ENCODE peak calls at places on chromosome 9, in six cellular contexts. One of them, this sample, is unnamed.

GRCh38 chr9:9341203-9341602 is 1271.6 kb downstream of the PTPRD start:
- DNase-seq in AG04450: no peak
- DNase-seq in MM.1S: no peak
- DNase-seq in IMR-90: no peak
- DNase-seq in caudate nucleus: no peak
- DNase-seq in GM12878: no peak
- DNase-seq in this sample: no peak

GRCh38 chr9:133569891-133570651 is 35.6 kb downstream of the ADAMTSL2 start:
- DNase-seq in caudate nucleus: no peak
- DNase-seq in AG04450: no peak
- DNase-seq in GM12878: no peak
- DNase-seq in MM.1S: no peak
- DNase-seq in IMR-90: no peak
- DNase-seq in this sample: no peak

GRCh38 chr9:120324996-120325642 is 254.8 kb downstream of the CDK5RAP2 start:
- DNase-seq in AG04450: no peak
- DNase-seq in GM12878: no peak
- DNase-seq in IMR-90: no peak
- DNase-seq in MM.1S: no peak
- DNase-seq in caudate nucleus: no peak
- DNase-seq in this sample: no peak

GRCh38 chr9:109593612-109594011 is 95.5 kb upstream of the PTPN3 start:
- DNase-seq in GM12878: no peak
- DNase-seq in AG04450: no peak
- DNase-seq in IMR-90: no peak
- DNase-seq in MM.1S: no peak
- DNase-seq in caudate nucleus: no peak
- DNase-seq in this sample: no peak

GRCh38 chr9:129071526-129072131 is 9.3 kb upstream of the DOLPP1 start:
- DNase-seq in IMR-90: no peak
- DNase-seq in MM.1S: no peak
- DNase-seq in GM12878: no peak
- DNase-seq in caudate nucleus: no peak
- DNase-seq in AG04450: no peak
- DNase-seq in this sample: no peak

GRCh38 chr9:111597852-111598729 is 1.4 kb downstream of the PTGR1 start:
- DNase-seq in AG04450: no peak
- DNase-seq in GM12878: no peak
- DNase-seq in IMR-90: peak
- DNase-seq in caudate nucleus: peak
- DNase-seq in MM.1S: peak
- DNase-seq in this sample: peak

GRCh38 chr9:86353591-86354047 is 591 bp downstream of the TUT7 start:
- DNase-seq in caudate nucleus: no peak
- DNase-seq in GM12878: no peak
- DNase-seq in MM.1S: peak
- DNase-seq in AG04450: no peak
- DNase-seq in IMR-90: no peak
- DNase-seq in this sample: peak

GRCh38 chr9:17776735-17777134 is 197.9 kb downstream of the SH3GL2 start:
- DNase-seq in MM.1S: no peak
- DNase-seq in IMR-90: no peak
- DNase-seq in caudate nucleus: no peak
- DNase-seq in AG04450: no peak
- DNase-seq in GM12878: no peak
- DNase-seq in this sample: no peak

GRCh38 chr9:69097053-69097452 is 61.5 kb downstream of the FXN start:
- DNase-seq in MM.1S: no peak
- DNase-seq in caudate nucleus: no peak
- DNase-seq in AG04450: no peak
- DNase-seq in GM12878: no peak
- DNase-seq in IMR-90: peak
- DNase-seq in this sample: no peak

GRCh38 chr9:104776787-104777186 is 12.9 kb downstream of the NIPSNAP3B start:
- DNase-seq in IMR-90: peak
- DNase-seq in AG04450: no peak
- DNase-seq in GM12878: no peak
- DNase-seq in caudate nucleus: no peak
- DNase-seq in MM.1S: no peak
- DNase-seq in this sample: no peak

GRCh38 chr9:110579763-110580255 is 268 bp upstream of the SVEP1 start:
- DNase-seq in IMR-90: peak
- DNase-seq in GM12878: no peak
- DNase-seq in caudate nucleus: no peak
- DNase-seq in AG04450: no peak
- DNase-seq in MM.1S: no peak
- DNase-seq in this sample: no peak

GRCh38 chr9:96417610-96418073 is 528 bp downstream of the ZNF367 start:
- DNase-seq in AG04450: no peak
- DNase-seq in GM12878: no peak
- DNase-seq in caudate nucleus: no peak
- DNase-seq in MM.1S: no peak
- DNase-seq in IMR-90: no peak
- DNase-seq in this sample: no peak

GRCh38 chr9:12640866-12641636 is 52.1 kb upstream of the TYRP1 start:
- DNase-seq in AG04450: no peak
- DNase-seq in GM12878: no peak
- DNase-seq in MM.1S: no peak
- DNase-seq in caudate nucleus: no peak
- DNase-seq in IMR-90: no peak
- DNase-seq in this sample: no peak

GRCh38 chr9:133207540-133208170 is 1.4 kb downstream of the OBP2B start:
- DNase-seq in MM.1S: no peak
- DNase-seq in IMR-90: no peak
- DNase-seq in GM12878: no peak
- DNase-seq in caudate nucleus: no peak
- DNase-seq in AG04450: no peak
- DNase-seq in this sample: no peak

GRCh38 chr9:81566074-81566698 is 123.2 kb downstream of the TLE1 start:
- DNase-seq in MM.1S: no peak
- DNase-seq in GM12878: no peak
- DNase-seq in caudate nucleus: no peak
- DNase-seq in AG04450: no peak
- DNase-seq in IMR-90: no peak
- DNase-seq in this sample: no peak

GRCh38 chr9:98101868-98102273 is 17.2 kb downstream of the TRIM14 start:
- DNase-seq in MM.1S: peak
- DNase-seq in caudate nucleus: no peak
- DNase-seq in IMR-90: peak
- DNase-seq in GM12878: peak
- DNase-seq in AG04450: no peak
- DNase-seq in this sample: peak

GRCh38 chr9:69172895-69173294 is 1.2 kb upstream of the TJP2 start:
- DNase-seq in caudate nucleus: no peak
- DNase-seq in IMR-90: no peak
- DNase-seq in MM.1S: no peak
- DNase-seq in AG04450: no peak
- DNase-seq in GM12878: no peak
- DNase-seq in this sample: no peak

GRCh38 chr9:22244141-22245011 is 202.2 kb upstream of the DMRTA1 start:
- DNase-seq in MM.1S: peak
- DNase-seq in AG04450: no peak
- DNase-seq in IMR-90: peak
- DNase-seq in GM12878: no peak
- DNase-seq in caudate nucleus: no peak
- DNase-seq in this sample: peak

GRCh38 chr9:107761307-107761706 is 271.7 kb upstream of the KLF4 start:
- DNase-seq in AG04450: no peak
- DNase-seq in MM.1S: no peak
- DNase-seq in GM12878: no peak
- DNase-seq in IMR-90: no peak
- DNase-seq in caudate nucleus: no peak
- DNase-seq in this sample: no peak
- H3K27ac ChIP-seq in AG04450: no peak
- H3K27ac ChIP-seq in MM.1S: no peak
- H3K27ac ChIP-seq in GM12878: no peak
- H3K27ac ChIP-seq in IMR-90: no peak
- H3K27ac ChIP-seq in caudate nucleus: no peak
- H3K27ac ChIP-seq in this sample: no peak

GRCh38 chr9:126673689-126674364 is 60.1 kb downstream of the LMX1B start:
- DNase-seq in MM.1S: no peak
- DNase-seq in AG04450: no peak
- DNase-seq in GM12878: no peak
- DNase-seq in IMR-90: peak
- DNase-seq in caudate nucleus: no peak
- DNase-seq in this sample: no peak

GRCh38 chr9:126672634-126673284 is 59.0 kb downstream of the LMX1B start:
- DNase-seq in AG04450: no peak
- DNase-seq in GM12878: no peak
- DNase-seq in MM.1S: no peak
- DNase-seq in IMR-90: no peak
- DNase-seq in caudate nucleus: no peak
- DNase-seq in this sample: no peak

GRCh38 chr9:126671381-126671831 is 57.7 kb downstream of the LMX1B start:
- DNase-seq in IMR-90: no peak
- DNase-seq in caudate nucleus: no peak
- DNase-seq in GM12878: no peak
- DNase-seq in MM.1S: no peak
- DNase-seq in AG04450: no peak
- DNase-seq in this sample: no peak

GRCh38 chr9:126670270-126670669 is 56.5 kb downstream of the LMX1B start:
- DNase-seq in AG04450: no peak
- DNase-seq in MM.1S: no peak
- DNase-seq in IMR-90: no peak
- DNase-seq in GM12878: no peak
- DNase-seq in caudate nucleus: no peak
- DNase-seq in this sample: no peak

GRCh38 chr9:126671983-126672382 is 58.3 kb downstream of the LMX1B start:
- DNase-seq in MM.1S: no peak
- DNase-seq in IMR-90: no peak
- DNase-seq in caudate nucleus: no peak
- DNase-seq in AG04450: no peak
- DNase-seq in GM12878: no peak
- DNase-seq in this sample: no peak
- H3K27ac ChIP-seq in MM.1S: no peak
- H3K27ac ChIP-seq in IMR-90: no peak
- H3K27ac ChIP-seq in caudate nucleus: no peak
- H3K27ac ChIP-seq in AG04450: no peak
- H3K27ac ChIP-seq in GM12878: no peak
- H3K27ac ChIP-seq in this sample: no peak

GRCh38 chr9:5871785-5872184 is 18.9 kb upstream of the MLANA start:
- DNase-seq in IMR-90: no peak
- DNase-seq in AG04450: no peak
- DNase-seq in caudate nucleus: no peak
- DNase-seq in MM.1S: no peak
- DNase-seq in GM12878: no peak
- DNase-seq in this sample: no peak

GRCh38 chr9:5872496-5872895 is 18.2 kb upstream of the MLANA start:
- DNase-seq in IMR-90: no peak
- DNase-seq in MM.1S: no peak
- DNase-seq in caudate nucleus: no peak
- DNase-seq in AG04450: no peak
- DNase-seq in GM12878: no peak
- DNase-seq in this sample: no peak

GRCh38 chr9:5874048-5874447 is 16.6 kb upstream of the MLANA start:
- DNase-seq in IMR-90: no peak
- DNase-seq in AG04450: no peak
- DNase-seq in caudate nucleus: no peak
- DNase-seq in MM.1S: no peak
- DNase-seq in GM12878: no peak
- DNase-seq in this sample: no peak

GRCh38 chr9:5876026-5876425 is 14.7 kb upstream of the MLANA start:
- DNase-seq in IMR-90: no peak
- DNase-seq in GM12878: no peak
- DNase-seq in AG04450: no peak
- DNase-seq in MM.1S: no peak
- DNase-seq in caudate nucleus: no peak
- DNase-seq in this sample: peak

DNA sequence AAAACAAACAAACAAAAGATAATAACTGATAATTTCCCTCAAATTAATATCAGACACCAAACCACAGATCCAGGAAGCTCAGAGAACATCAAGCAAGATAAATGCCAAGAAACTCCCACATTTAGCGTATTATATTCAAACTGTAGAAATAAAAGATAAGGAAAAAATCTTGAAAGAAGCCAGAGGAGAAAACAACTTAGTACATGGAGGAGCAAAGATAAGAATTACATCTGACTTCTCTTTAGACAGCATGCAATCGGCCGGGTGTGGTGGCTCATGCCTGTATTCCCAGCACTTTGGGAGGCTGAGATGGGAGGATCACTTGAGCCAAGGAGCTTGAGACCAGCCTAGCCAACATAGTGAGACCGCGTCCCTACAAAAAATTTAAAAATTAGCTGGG is 17.2 kb upstream of the MLANA start:
- DNase-seq in AG04450: no peak
- DNase-seq in IMR-90: no peak
- DNase-seq in GM12878: no peak
- DNase-seq in caudate nucleus: no peak
- DNase-seq in MM.1S: no peak
- DNase-seq in this sample: no peak
- H3K27ac ChIP-seq in AG04450: no peak
- H3K27ac ChIP-seq in IMR-90: no peak
- H3K27ac ChIP-seq in GM12878: no peak
- H3K27ac ChIP-seq in caudate nucleus: no peak
- H3K27ac ChIP-seq in MM.1S: no peak
- H3K27ac ChIP-seq in this sample: no peak

GRCh38 chr9:92749071-92749933 is 15.3 kb downstream of the BICD2 start:
- DNase-seq in GM12878: no peak
- DNase-seq in caudate nucleus: peak
- DNase-seq in AG04450: no peak
- DNase-seq in IMR-90: no peak
- DNase-seq in MM.1S: no peak
- DNase-seq in this sample: no peak
- H3K27ac ChIP-seq in GM12878: no peak
- H3K27ac ChIP-seq in caudate nucleus: peak
- H3K27ac ChIP-seq in AG04450: no peak
- H3K27ac ChIP-seq in IMR-90: no peak
- H3K27ac ChIP-seq in MM.1S: no peak
- H3K27ac ChIP-seq in this sample: no peak

This sample was measured in CD4-positive, CD25-positive, alpha-beta regulatory T cell.